ENCODE peak calls at places on chromosome 9, in six cellular contexts. C is neuronal stem cell, R is SK-N-SH, K is mammary epithelial cell, D is heart left ventricle, J is uterus. L is an unnamed sample. For H3K4me1, the result is how much of the 10 kb centered on the place peaks cover.

GRCh38 chr9:128169925-128170324 is 9.9 kb downstream of the BBLN start:
- DNase-seq in C (no peak), R (no peak), K (no peak), D (no peak), J (no peak), L (no peak)

GRCh38 chr9:73565833-73566465 is 414.3 kb downstream of the ANXA1 start:
- DNase-seq in C (no peak), R (no peak), K (peak), D (no peak), J (no peak), L (no peak)

GRCh38 chr9:76445976-76446375 is 13.0 kb upstream of the GCNT1 start:
- DNase-seq in C (no peak), R (no peak), K (no peak), D (no peak), J (no peak), L (no peak)

GRCh38 chr9:100111235-100111634 is 12.2 kb downstream of the INVS start:
- DNase-seq in C (no peak), R (no peak), K (peak), D (peak), J (peak), L (peak)

GRCh38 chr9:95004452-95005275 is 278.2 kb downstream of the AOPEP start:
- DNase-seq in C (no peak), R (peak), K (peak), D (peak), J (peak), L (no peak)

GRCh38 chr9:99085949-99086948 is 18.7 kb upstream of the TGFBR1 start:
- DNase-seq in C (no peak), R (no peak), K (no peak), D (peak), J (no peak), L (no peak)

GRCh38 chr9:90142580-90142979 is 500.0 kb downstream of the DIRAS2 start:
- DNase-seq in C (peak), R (peak), K (peak), D (no peak), J (peak), L (no peak)

GRCh38 chr9:107952773-107953172 is 463.2 kb upstream of the KLF4 start:
- DNase-seq in C (no peak), R (no peak), K (no peak), D (no peak), J (no peak), L (no peak)

GRCh38 chr9:36501727-36502126 is 71.0 kb upstream of the MELK start:
- DNase-seq in C (no peak), R (no peak), K (no peak), D (no peak), J (no peak), L (no peak)

GRCh38 chr9:134895103-134895502 is 14.5 kb downstream of the FCN2 start:
- DNase-seq in C (no peak), R (no peak), K (no peak), D (no peak), J (peak), L (peak)

GRCh38 chr9:137575382-137575724 is 3.4 kb downstream of the DPH7 start:
- DNase-seq in C (no peak), R (no peak), K (no peak), D (no peak), J (no peak), L (no peak)

GRCh38 chr9:122261469-122261881 is 3.2 kb downstream of the RBM18 start:
- DNase-seq in C (no peak), R (no peak), K (peak), D (peak), J (peak), L (peak)

GRCh38 chr9:3181049-3181953 is 337.4 kb upstream of the PUM3 start:
- DNase-seq in C (peak), R (peak), K (peak), D (no peak), J (no peak), L (peak)

GRCh38 chr9:113350338-113350672 is 964 bp downstream of the BSPRY start:
- DNase-seq in C (no peak), R (no peak), K (no peak), D (no peak), J (no peak), L (no peak)

GRCh38 chr9:99368341-99369326 is 146.6 kb downstream of the SEC61B start:
- DNase-seq in C (peak), R (no peak), K (peak), D (peak), J (peak), L (peak)

GRCh38 chr9:99818439-99818992 is 3.2 kb upstream of the NR4A3 start:
- DNase-seq in C (peak), R (no peak), K (no peak), D (peak), J (no peak), L (no peak)

GRCh38 chr9:27626629-27627564 is 53.6 kb upstream of the C9orf72 start:
- DNase-seq in C (no peak), R (no peak), K (no peak), D (no peak), J (no peak), L (no peak)

GRCh38 chr9:78962186-78962585 is 609.6 kb upstream of the TLE4 start:
- DNase-seq in C (no peak), R (no peak), K (no peak), D (no peak), J (no peak), L (no peak)

GRCh38 chr9:108512426-108513173 is 343.2 kb downstream of the ACTL7B start:
- DNase-seq in C (no peak), R (no peak), K (no peak), D (no peak), J (no peak), L (no peak)

GRCh38 chr9:13569706-13570423 is 290.4 kb upstream of the MPDZ start:
- DNase-seq in C (no peak), R (no peak), K (no peak), D (no peak), J (no peak), L (no peak)

GRCh38 chr9:6080154-6080716 is 64.8 kb upstream of the RANBP6 start:
- DNase-seq in C (peak), R (peak), K (peak), D (peak), J (peak), L (peak)

GRCh38 chr9:37965116-37965515 is 61.2 kb upstream of the SLC25A51 start:
- DNase-seq in C (no peak), R (no peak), K (peak), D (no peak), J (no peak), L (no peak)

GRCh38 chr9:104177676-104178075 is 83.6 kb downstream of the SMC2 start:
- DNase-seq in C (no peak), R (no peak), K (no peak), D (no peak), J (no peak), L (no peak)

GRCh38 chr9:89606049-89606481 is 1.3 kb downstream of the GADD45G start:
- DNase-seq in C (peak), R (peak), K (peak), D (peak), J (peak), L (peak)

GRCh38 chr9:127910613-127911205 is 6.1 kb downstream of the ST6GALNAC4 start:
- DNase-seq in C (no peak), R (no peak), K (no peak), D (no peak), J (no peak), L (no peak)

GRCh38 chr9:126882746-126883145 is 22.3 kb downstream of the ZBTB34 start:
- DNase-seq in C (no peak), R (no peak), K (no peak), D (no peak), J (no peak), L (no peak)

DNA sequence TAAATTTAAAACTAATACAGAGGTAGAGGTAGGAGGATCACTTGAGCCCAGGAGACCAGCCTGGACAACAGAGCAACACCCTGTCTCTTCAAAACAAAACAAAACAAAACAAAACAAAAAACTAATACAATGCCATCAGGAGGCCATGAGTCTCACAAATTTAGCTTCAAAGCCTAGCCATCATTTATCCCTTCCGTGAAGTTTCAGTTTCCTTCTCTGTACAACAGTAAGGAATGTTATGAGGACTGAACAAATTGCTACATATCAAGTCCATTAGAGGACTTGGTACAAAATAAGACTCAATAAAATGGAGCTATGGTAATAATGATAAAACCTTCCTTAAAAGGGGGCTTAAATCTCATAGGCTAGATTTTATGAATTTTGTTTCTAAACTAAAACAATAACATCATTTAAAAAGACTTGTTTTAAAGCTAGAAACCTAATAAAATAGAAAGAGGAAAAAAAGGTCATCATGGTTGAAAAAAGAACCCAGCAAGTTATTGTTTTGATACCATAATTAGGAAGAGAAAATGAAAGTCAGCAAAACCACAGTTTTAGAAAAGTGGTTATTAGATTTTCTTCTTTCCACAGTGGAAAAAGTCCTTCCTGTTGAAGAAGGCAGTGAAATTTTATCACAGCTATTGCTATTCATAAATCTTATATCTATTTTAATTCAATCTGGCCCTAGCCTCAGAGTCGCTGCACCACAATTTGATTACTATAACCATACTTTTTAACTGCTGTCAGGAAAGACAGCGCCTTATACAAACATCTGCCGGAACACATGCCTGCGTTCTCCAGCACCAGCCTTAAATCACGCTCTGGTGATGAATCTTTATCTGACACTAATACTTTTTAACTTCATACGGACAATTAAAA is 60.5 kb downstream of the MAPKAP1 start:
- DNase-seq in C (no peak), R (peak), K (no peak), D (no peak), J (no peak), L (no peak)
- H3K4me3 ChIP-seq in C (no peak), R (no peak), K (no peak), D (peak), J (no peak), L (no peak)

DNA sequence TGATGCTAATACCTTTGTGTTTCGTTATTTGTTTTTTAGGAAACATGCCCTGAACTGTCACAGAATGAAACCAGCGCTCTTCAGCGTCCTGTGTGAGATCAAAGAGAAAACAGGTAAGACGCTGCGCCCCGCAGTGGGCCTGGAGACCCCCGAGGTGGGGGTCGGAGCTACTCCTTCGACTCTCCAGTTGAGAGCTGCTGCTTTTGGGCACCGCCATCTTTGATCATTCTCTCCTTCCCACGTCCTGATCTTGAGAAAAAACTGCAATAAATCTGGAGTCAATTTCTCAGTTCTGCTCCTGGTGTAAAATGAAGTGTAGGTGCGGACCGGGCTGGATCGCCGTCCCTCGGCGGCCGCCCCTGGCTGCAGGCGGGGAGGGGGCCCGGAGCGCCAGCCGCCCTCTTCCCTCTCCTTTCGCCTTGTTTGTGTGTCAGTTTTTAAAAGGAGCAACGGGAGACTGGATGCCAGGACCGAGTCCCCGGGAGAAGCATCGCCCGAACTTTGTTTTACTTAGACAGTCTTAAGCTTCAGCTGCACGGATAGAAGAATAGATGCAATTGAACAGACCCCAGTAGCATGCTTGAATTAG is 1.4 kb downstream of the PBX3 start:
- DNase-seq in C (no peak), R (peak), K (peak), D (no peak), J (no peak), L (no peak)
- H3K4me1 ChIP-seq in C (under half), R (under half), K (under half), D (under half), J (under half), L (half or more)

GRCh38 chr9:93205896-93206575 is 22.1 kb downstream of the WNK2 start:
- DNase-seq in C (no peak), R (no peak), K (no peak), D (no peak), J (no peak), L (no peak)
- H3K4me3 ChIP-seq in C (no peak), R (no peak), K (no peak), D (no peak), J (no peak), L (no peak)

GRCh38 chr9:34573599-34574325 is 15.8 kb downstream of the CNTFR start:
- DNase-seq in C (no peak), R (peak), K (no peak), D (no peak), J (no peak), L (no peak)

GRCh38 chr9:34572628-34573027 is 16.9 kb downstream of the CNTFR start:
- DNase-seq in C (no peak), R (no peak), K (no peak), D (no peak), J (no peak), L (no peak)

GRCh38 chr9:34572092-34572491 is 17.4 kb downstream of the CNTFR start:
- DNase-seq in C (no peak), R (peak), K (no peak), D (no peak), J (no peak), L (no peak)

GRCh38 chr9:34570422-34571179 is 18.9 kb downstream of the CNTFR start:
- DNase-seq in C (no peak), R (peak), K (no peak), D (no peak), J (no peak), L (no peak)

DNA sequence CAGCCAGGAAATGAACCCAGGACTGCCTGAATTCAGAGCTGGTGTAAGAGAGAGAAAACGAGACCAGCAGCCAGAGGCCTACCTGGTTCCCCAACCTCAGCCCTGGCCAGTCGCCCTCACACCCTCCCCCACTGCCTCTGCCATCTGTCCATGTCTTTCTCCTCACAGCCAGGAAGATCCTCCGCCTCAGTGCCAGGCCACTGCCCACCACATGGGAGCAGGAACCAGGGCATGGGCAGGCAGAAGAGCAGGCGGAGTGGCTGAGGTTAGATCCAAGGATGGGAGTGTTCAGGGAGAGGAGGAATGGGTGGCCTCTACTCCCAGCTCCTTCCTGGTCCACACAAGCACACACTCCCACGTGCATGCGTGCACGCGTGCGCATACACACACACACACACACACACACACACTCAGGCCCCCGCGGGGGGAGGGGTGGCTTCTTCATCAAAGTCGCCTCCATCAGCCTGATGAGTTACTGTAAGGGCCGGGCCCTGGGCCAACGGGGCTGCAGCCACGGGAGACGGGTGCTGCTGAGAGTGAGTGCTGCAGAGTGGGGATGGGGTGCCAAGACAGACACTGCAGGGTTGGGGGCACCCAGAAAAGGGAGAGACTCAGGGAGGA is 18.2 kb downstream of the CNTFR start:
- DNase-seq in C (no peak), R (peak), K (no peak), D (no peak), J (no peak), L (no peak)
- H3K4me1 ChIP-seq in C (half or more), R (under half), K (under half), D (under half), J (under half), L (under half)

DNA sequence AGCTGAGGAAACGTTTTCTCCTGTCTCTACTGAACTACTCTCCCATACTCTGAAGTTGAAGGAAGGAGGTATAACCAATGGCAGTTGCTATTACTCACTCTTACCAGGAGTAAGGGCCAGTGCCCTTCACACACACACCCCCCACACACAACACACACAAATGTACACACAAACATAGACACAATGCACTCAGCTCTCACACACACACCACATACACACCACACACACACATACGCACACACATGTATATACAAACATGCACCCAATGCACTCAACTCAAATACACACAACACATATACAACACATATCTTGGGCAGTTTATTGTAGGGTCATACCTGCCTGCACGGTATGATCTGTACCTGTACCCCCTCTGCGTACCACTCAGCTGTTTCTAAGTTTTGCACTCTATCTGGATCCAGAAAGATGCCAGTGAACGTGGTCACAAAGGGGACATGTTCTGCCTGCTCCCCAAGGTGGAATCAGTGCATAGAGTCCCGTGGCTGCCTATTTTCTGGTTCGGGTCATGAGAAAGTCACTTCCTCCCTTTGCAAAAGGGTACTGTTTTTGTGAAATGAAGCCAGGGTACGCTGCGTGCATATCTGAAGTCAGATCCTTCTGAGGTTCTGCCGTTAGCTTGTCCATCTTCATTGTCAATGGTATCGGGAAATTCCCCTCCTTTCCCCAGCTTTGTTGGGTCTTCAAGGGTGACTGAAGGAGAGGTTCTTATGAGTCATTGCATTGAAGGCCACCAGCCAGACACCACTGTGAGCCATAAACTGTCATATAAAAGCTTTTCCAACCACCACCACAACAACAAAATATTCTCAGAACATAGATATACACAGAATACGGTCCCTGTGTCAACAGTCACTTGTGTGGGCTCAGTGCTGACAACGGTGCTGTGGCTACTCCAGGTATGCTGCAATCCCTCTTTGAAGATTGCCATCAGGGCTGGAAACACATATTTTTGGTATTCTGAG is 131.9 kb downstream of the UGCG start:
- DNase-seq in C (no peak), R (no peak), K (no peak), D (no peak), J (no peak), L (no peak)
- H3K4me3 ChIP-seq in C (no peak), R (no peak), K (no peak), D (no peak), J (no peak), L (no peak)

GRCh38 chr9:101415578-101415977 is 16.9 kb downstream of the ZNF189 start:
- DNase-seq in C (no peak), R (no peak), K (no peak), D (no peak), J (no peak), L (no peak)
- H3K4me1 ChIP-seq in C (under half), R (under half), K (under half), D (under half), J (under half), L (under half)

L was measured in adrenal gland.